ENCODE peak calls at places on chromosomes 13 and 19, in six cellular contexts. One of them, this sample, is unnamed.

GRCh38 chr13:36736119-36736726 is 62.4 kb downstream of the SERTM1 start:
- DNase-seq in stimulated activated CD4-positive, alpha-beta T cell treated with anti-CD3 and anti-CD28 coated beads, Interleukin-12 subunit alpha, Interleukin-12 subunit beta, amount 100 ng/mL, for 4 hours: peak; percentile 13
- DNase-seq in left ventricle myocardium superior: no peak
- DNase-seq in renal cortical epithelial cell: peak; percentile 56
- DNase-seq in NCI-H1694: peak; percentile 47
- DNase-seq in endodermal cell: peak; percentile 66
- DNase-seq in this sample: peak; percentile 24

GRCh38 chr19:53394974-53395839 is at the start of gene ZNF765:
- DNase-seq in stimulated activated CD4-positive, alpha-beta T cell treated with anti-CD3 and anti-CD28 coated beads, Interleukin-12 subunit alpha, Interleukin-12 subunit beta, amount 100 ng/mL, for 4 hours: peak; percentile 96
- DNase-seq in left ventricle myocardium superior: peak; percentile 97
- DNase-seq in renal cortical epithelial cell: peak; percentile 62
- DNase-seq in NCI-H1694: peak; percentile 82
- DNase-seq in endodermal cell: peak; percentile 98
- DNase-seq in this sample: peak; percentile 96

GRCh38 chr13:20983386-20983785 is 78.0 kb downstream of the LATS2 start:
- DNase-seq in stimulated activated CD4-positive, alpha-beta T cell treated with anti-CD3 and anti-CD28 coated beads, Interleukin-12 subunit alpha, Interleukin-12 subunit beta, amount 100 ng/mL, for 4 hours: no peak
- DNase-seq in left ventricle myocardium superior: no peak
- DNase-seq in renal cortical epithelial cell: no peak
- DNase-seq in NCI-H1694: no peak
- DNase-seq in endodermal cell: no peak
- DNase-seq in this sample: no peak

GRCh38 chr13:39415403-39415802 is 187.6 kb downstream of the LHFPL6 start:
- DNase-seq in stimulated activated CD4-positive, alpha-beta T cell treated with anti-CD3 and anti-CD28 coated beads, Interleukin-12 subunit alpha, Interleukin-12 subunit beta, amount 100 ng/mL, for 4 hours: no peak
- DNase-seq in left ventricle myocardium superior: peak; percentile 71
- DNase-seq in renal cortical epithelial cell: peak; percentile 50
- DNase-seq in NCI-H1694: peak; percentile 22
- DNase-seq in endodermal cell: peak; percentile 78
- DNase-seq in this sample: peak; percentile 56

GRCh38 chr19:30360378-30361106 is 11.6 kb upstream of the ZNF536 start:
- DNase-seq in stimulated activated CD4-positive, alpha-beta T cell treated with anti-CD3 and anti-CD28 coated beads, Interleukin-12 subunit alpha, Interleukin-12 subunit beta, amount 100 ng/mL, for 4 hours: no peak
- DNase-seq in left ventricle myocardium superior: no peak
- DNase-seq in renal cortical epithelial cell: no peak
- DNase-seq in NCI-H1694: no peak
- DNase-seq in endodermal cell: peak; percentile 42
- DNase-seq in this sample: no peak

GRCh38 chr19:33780746-33781145 is 15.9 kb upstream of the KCTD15 start:
- DNase-seq in stimulated activated CD4-positive, alpha-beta T cell treated with anti-CD3 and anti-CD28 coated beads, Interleukin-12 subunit alpha, Interleukin-12 subunit beta, amount 100 ng/mL, for 4 hours: no peak
- DNase-seq in left ventricle myocardium superior: no peak
- DNase-seq in renal cortical epithelial cell: no peak
- DNase-seq in NCI-H1694: no peak
- DNase-seq in endodermal cell: no peak
- DNase-seq in this sample: no peak

GRCh38 chr13:112532837-112533745 is 54.9 kb downstream of the TUBGCP3 start:
- DNase-seq in stimulated activated CD4-positive, alpha-beta T cell treated with anti-CD3 and anti-CD28 coated beads, Interleukin-12 subunit alpha, Interleukin-12 subunit beta, amount 100 ng/mL, for 4 hours: no peak
- DNase-seq in left ventricle myocardium superior: no peak
- DNase-seq in renal cortical epithelial cell: no peak
- DNase-seq in NCI-H1694: no peak
- DNase-seq in endodermal cell: no peak
- DNase-seq in this sample: no peak

GRCh38 chr19:6750062-6750461 is 10.6 kb downstream of the TRIP10 start:
- DNase-seq in stimulated activated CD4-positive, alpha-beta T cell treated with anti-CD3 and anti-CD28 coated beads, Interleukin-12 subunit alpha, Interleukin-12 subunit beta, amount 100 ng/mL, for 4 hours: no peak
- DNase-seq in left ventricle myocardium superior: peak; percentile 83
- DNase-seq in renal cortical epithelial cell: no peak
- DNase-seq in NCI-H1694: no peak
- DNase-seq in endodermal cell: no peak
- DNase-seq in this sample: no peak

GRCh38 chr13:27288397-27288796 is 17.8 kb downstream of the RASL11A start:
- DNase-seq in stimulated activated CD4-positive, alpha-beta T cell treated with anti-CD3 and anti-CD28 coated beads, Interleukin-12 subunit alpha, Interleukin-12 subunit beta, amount 100 ng/mL, for 4 hours: no peak
- DNase-seq in left ventricle myocardium superior: no peak
- DNase-seq in renal cortical epithelial cell: no peak
- DNase-seq in NCI-H1694: no peak
- DNase-seq in endodermal cell: no peak
- DNase-seq in this sample: no peak

GRCh38 chr19:30106417-30107095 is 164.5 kb downstream of the URI1 start:
- DNase-seq in stimulated activated CD4-positive, alpha-beta T cell treated with anti-CD3 and anti-CD28 coated beads, Interleukin-12 subunit alpha, Interleukin-12 subunit beta, amount 100 ng/mL, for 4 hours: no peak
- DNase-seq in left ventricle myocardium superior: no peak
- DNase-seq in renal cortical epithelial cell: no peak
- DNase-seq in NCI-H1694: no peak
- DNase-seq in endodermal cell: no peak
- DNase-seq in this sample: no peak

GRCh38 chr13:33379597-33379996 is 94.0 kb upstream of the STARD13 start:
- DNase-seq in stimulated activated CD4-positive, alpha-beta T cell treated with anti-CD3 and anti-CD28 coated beads, Interleukin-12 subunit alpha, Interleukin-12 subunit beta, amount 100 ng/mL, for 4 hours: no peak
- DNase-seq in left ventricle myocardium superior: no peak
- DNase-seq in renal cortical epithelial cell: no peak
- DNase-seq in NCI-H1694: no peak
- DNase-seq in endodermal cell: peak; percentile 89
- DNase-seq in this sample: peak; percentile 18

GRCh38 chr19:18385675-18386542 is at the start of gene GDF15:
- DNase-seq in stimulated activated CD4-positive, alpha-beta T cell treated with anti-CD3 and anti-CD28 coated beads, Interleukin-12 subunit alpha, Interleukin-12 subunit beta, amount 100 ng/mL, for 4 hours: peak; percentile 20
- DNase-seq in left ventricle myocardium superior: peak; percentile 53
- DNase-seq in renal cortical epithelial cell: peak; percentile 90
- DNase-seq in NCI-H1694: peak; percentile 21
- DNase-seq in endodermal cell: peak; percentile 92
- DNase-seq in this sample: peak; percentile 90

GRCh38 chr13:64305246-64305645 is 2889.6 kb upstream of the PCDH20 start:
- DNase-seq in stimulated activated CD4-positive, alpha-beta T cell treated with anti-CD3 and anti-CD28 coated beads, Interleukin-12 subunit alpha, Interleukin-12 subunit beta, amount 100 ng/mL, for 4 hours: no peak
- DNase-seq in left ventricle myocardium superior: no peak
- DNase-seq in renal cortical epithelial cell: no peak
- DNase-seq in NCI-H1694: no peak
- DNase-seq in endodermal cell: no peak
- DNase-seq in this sample: no peak

GRCh38 chr13:97284558-97284957 is 62.4 kb downstream of the MBNL2 start:
- DNase-seq in stimulated activated CD4-positive, alpha-beta T cell treated with anti-CD3 and anti-CD28 coated beads, Interleukin-12 subunit alpha, Interleukin-12 subunit beta, amount 100 ng/mL, for 4 hours: no peak
- DNase-seq in left ventricle myocardium superior: no peak
- DNase-seq in renal cortical epithelial cell: no peak
- DNase-seq in NCI-H1694: no peak
- DNase-seq in endodermal cell: no peak
- DNase-seq in this sample: no peak

GRCh38 chr13:70108276-70108845 is at the start of gene KLHL1:
- DNase-seq in stimulated activated CD4-positive, alpha-beta T cell treated with anti-CD3 and anti-CD28 coated beads, Interleukin-12 subunit alpha, Interleukin-12 subunit beta, amount 100 ng/mL, for 4 hours: no peak
- DNase-seq in left ventricle myocardium superior: no peak
- DNase-seq in renal cortical epithelial cell: peak; percentile 42
- DNase-seq in NCI-H1694: no peak
- DNase-seq in endodermal cell: no peak
- DNase-seq in this sample: no peak

GRCh38 chr13:60214213-60215079 is 50.7 kb upstream of the DIAPH3 start:
- DNase-seq in stimulated activated CD4-positive, alpha-beta T cell treated with anti-CD3 and anti-CD28 coated beads, Interleukin-12 subunit alpha, Interleukin-12 subunit beta, amount 100 ng/mL, for 4 hours: no peak
- DNase-seq in left ventricle myocardium superior: no peak
- DNase-seq in renal cortical epithelial cell: no peak
- DNase-seq in NCI-H1694: no peak
- DNase-seq in endodermal cell: no peak
- DNase-seq in this sample: no peak

GRCh38 chr19:10936661-10937084 is 8.1 kb downstream of the TIMM29 start:
- DNase-seq in stimulated activated CD4-positive, alpha-beta T cell treated with anti-CD3 and anti-CD28 coated beads, Interleukin-12 subunit alpha, Interleukin-12 subunit beta, amount 100 ng/mL, for 4 hours: no peak
- DNase-seq in left ventricle myocardium superior: no peak
- DNase-seq in renal cortical epithelial cell: peak; percentile 79
- DNase-seq in NCI-H1694: peak; percentile 79
- DNase-seq in endodermal cell: peak; percentile 84
- DNase-seq in this sample: peak; percentile 59

GRCh38 chr13:111956261-111957151 is 110.4 kb upstream of the SOX1 start:
- DNase-seq in stimulated activated CD4-positive, alpha-beta T cell treated with anti-CD3 and anti-CD28 coated beads, Interleukin-12 subunit alpha, Interleukin-12 subunit beta, amount 100 ng/mL, for 4 hours: no peak
- DNase-seq in left ventricle myocardium superior: no peak
- DNase-seq in renal cortical epithelial cell: no peak
- DNase-seq in NCI-H1694: no peak
- DNase-seq in endodermal cell: peak; percentile 26
- DNase-seq in this sample: no peak

GRCh38 chr13:43388282-43389034 is 365.1 kb downstream of the DNAJC15 start:
- DNase-seq in stimulated activated CD4-positive, alpha-beta T cell treated with anti-CD3 and anti-CD28 coated beads, Interleukin-12 subunit alpha, Interleukin-12 subunit beta, amount 100 ng/mL, for 4 hours: no peak
- DNase-seq in left ventricle myocardium superior: no peak
- DNase-seq in renal cortical epithelial cell: peak; percentile 91
- DNase-seq in NCI-H1694: no peak
- DNase-seq in endodermal cell: no peak
- DNase-seq in this sample: no peak

GRCh38 chr19:9673912-9674668 is 810 bp downstream of the ZNF562 start:
- DNase-seq in stimulated activated CD4-positive, alpha-beta T cell treated with anti-CD3 and anti-CD28 coated beads, Interleukin-12 subunit alpha, Interleukin-12 subunit beta, amount 100 ng/mL, for 4 hours: peak; percentile 12
- DNase-seq in left ventricle myocardium superior: no peak
- DNase-seq in renal cortical epithelial cell: peak; percentile 39
- DNase-seq in NCI-H1694: peak; percentile 1
- DNase-seq in endodermal cell: no peak
- DNase-seq in this sample: no peak

GRCh38 chr19:16216744-16217670 is 19.3 kb downstream of the AP1M1 start:
- DNase-seq in stimulated activated CD4-positive, alpha-beta T cell treated with anti-CD3 and anti-CD28 coated beads, Interleukin-12 subunit alpha, Interleukin-12 subunit beta, amount 100 ng/mL, for 4 hours: no peak
- DNase-seq in left ventricle myocardium superior: no peak
- DNase-seq in renal cortical epithelial cell: no peak
- DNase-seq in NCI-H1694: peak; percentile 70
- DNase-seq in endodermal cell: peak; percentile 48
- DNase-seq in this sample: no peak

GRCh38 chr13:110303644-110304043 is 3.3 kb downstream of the COL4A1 start:
- DNase-seq in stimulated activated CD4-positive, alpha-beta T cell treated with anti-CD3 and anti-CD28 coated beads, Interleukin-12 subunit alpha, Interleukin-12 subunit beta, amount 100 ng/mL, for 4 hours: no peak
- DNase-seq in left ventricle myocardium superior: no peak
- DNase-seq in renal cortical epithelial cell: no peak
- DNase-seq in NCI-H1694: no peak
- DNase-seq in endodermal cell: no peak
- DNase-seq in this sample: no peak

GRCh38 chr19:55305491-55305890 is 19.6 kb downstream of the TMEM150B start:
- DNase-seq in stimulated activated CD4-positive, alpha-beta T cell treated with anti-CD3 and anti-CD28 coated beads, Interleukin-12 subunit alpha, Interleukin-12 subunit beta, amount 100 ng/mL, for 4 hours: peak; percentile 47
- DNase-seq in left ventricle myocardium superior: peak; percentile 49
- DNase-seq in renal cortical epithelial cell: no peak
- DNase-seq in NCI-H1694: no peak
- DNase-seq in endodermal cell: peak; percentile 79
- DNase-seq in this sample: peak; percentile 75

GRCh38 chr13:30371649-30372265 is 50.5 kb upstream of the UBE2L5 start:
- DNase-seq in stimulated activated CD4-positive, alpha-beta T cell treated with anti-CD3 and anti-CD28 coated beads, Interleukin-12 subunit alpha, Interleukin-12 subunit beta, amount 100 ng/mL, for 4 hours: no peak
- DNase-seq in left ventricle myocardium superior: no peak
- DNase-seq in renal cortical epithelial cell: peak; percentile 86
- DNase-seq in NCI-H1694: no peak
- DNase-seq in endodermal cell: no peak
- DNase-seq in this sample: no peak

GRCh38 chr19:47112166-47112663 is 1.4 kb downstream of the ZC3H4 start:
- DNase-seq in stimulated activated CD4-positive, alpha-beta T cell treated with anti-CD3 and anti-CD28 coated beads, Interleukin-12 subunit alpha, Interleukin-12 subunit beta, amount 100 ng/mL, for 4 hours: peak; percentile 84
- DNase-seq in left ventricle myocardium superior: peak; percentile 92
- DNase-seq in renal cortical epithelial cell: peak; percentile 39
- DNase-seq in NCI-H1694: peak; percentile 87
- DNase-seq in endodermal cell: peak; percentile 91
- DNase-seq in this sample: peak; percentile 76

GRCh38 chr13:101751488-101751887 is 299.0 kb downstream of the ITGBL1 start:
- DNase-seq in stimulated activated CD4-positive, alpha-beta T cell treated with anti-CD3 and anti-CD28 coated beads, Interleukin-12 subunit alpha, Interleukin-12 subunit beta, amount 100 ng/mL, for 4 hours: no peak
- DNase-seq in left ventricle myocardium superior: no peak
- DNase-seq in renal cortical epithelial cell: peak; percentile 97
- DNase-seq in NCI-H1694: no peak
- DNase-seq in endodermal cell: no peak
- DNase-seq in this sample: no peak

GRCh38 chr13:108902557-108903155 is 273.2 kb downstream of the MYO16 start:
- DNase-seq in stimulated activated CD4-positive, alpha-beta T cell treated with anti-CD3 and anti-CD28 coated beads, Interleukin-12 subunit alpha, Interleukin-12 subunit beta, amount 100 ng/mL, for 4 hours: no peak
- DNase-seq in left ventricle myocardium superior: no peak
- DNase-seq in renal cortical epithelial cell: peak; percentile 30
- DNase-seq in NCI-H1694: no peak
- DNase-seq in endodermal cell: no peak
- DNase-seq in this sample: no peak

GRCh38 chr19:3548594-3548993 is 8.8 kb downstream of the MFSD12 start:
- DNase-seq in stimulated activated CD4-positive, alpha-beta T cell treated with anti-CD3 and anti-CD28 coated beads, Interleukin-12 subunit alpha, Interleukin-12 subunit beta, amount 100 ng/mL, for 4 hours: no peak
- DNase-seq in left ventricle myocardium superior: no peak
- DNase-seq in renal cortical epithelial cell: no peak
- DNase-seq in NCI-H1694: no peak
- DNase-seq in endodermal cell: no peak
- DNase-seq in this sample: no peak

GRCh38 chr19:10149427-10149826 is 29.7 kb upstream of the EIF3G start:
- DNase-seq in stimulated activated CD4-positive, alpha-beta T cell treated with anti-CD3 and anti-CD28 coated beads, Interleukin-12 subunit alpha, Interleukin-12 subunit beta, amount 100 ng/mL, for 4 hours: no peak
- DNase-seq in left ventricle myocardium superior: no peak
- DNase-seq in renal cortical epithelial cell: no peak
- DNase-seq in NCI-H1694: no peak
- DNase-seq in endodermal cell: no peak
- DNase-seq in this sample: no peak

GRCh38 chr19:14536926-14537692 is 7.7 kb downstream of the TECR start:
- DNase-seq in stimulated activated CD4-positive, alpha-beta T cell treated with anti-CD3 and anti-CD28 coated beads, Interleukin-12 subunit alpha, Interleukin-12 subunit beta, amount 100 ng/mL, for 4 hours: peak; percentile 43
- DNase-seq in left ventricle myocardium superior: peak; percentile 73
- DNase-seq in renal cortical epithelial cell: peak; percentile 74
- DNase-seq in NCI-H1694: no peak
- DNase-seq in endodermal cell: peak; percentile 98
- DNase-seq in this sample: peak; percentile 96

GRCh38 chr13:29819157-29819556 is 31.3 kb downstream of the UBL3 start:
- DNase-seq in stimulated activated CD4-positive, alpha-beta T cell treated with anti-CD3 and anti-CD28 coated beads, Interleukin-12 subunit alpha, Interleukin-12 subunit beta, amount 100 ng/mL, for 4 hours: no peak
- DNase-seq in left ventricle myocardium superior: no peak
- DNase-seq in renal cortical epithelial cell: no peak
- DNase-seq in NCI-H1694: no peak
- DNase-seq in endodermal cell: no peak
- DNase-seq in this sample: no peak

GRCh38 chr19:47493378-47494210 is 9.6 kb upstream of the KPTN start:
- DNase-seq in stimulated activated CD4-positive, alpha-beta T cell treated with anti-CD3 and anti-CD28 coated beads, Interleukin-12 subunit alpha, Interleukin-12 subunit beta, amount 100 ng/mL, for 4 hours: no peak
- DNase-seq in left ventricle myocardium superior: peak; percentile 70
- DNase-seq in renal cortical epithelial cell: no peak
- DNase-seq in NCI-H1694: no peak
- DNase-seq in endodermal cell: no peak
- DNase-seq in this sample: no peak

GRCh38 chr19:58227964-58228583 is 640 bp upstream of the ZNF544 start:
- DNase-seq in stimulated activated CD4-positive, alpha-beta T cell treated with anti-CD3 and anti-CD28 coated beads, Interleukin-12 subunit alpha, Interleukin-12 subunit beta, amount 100 ng/mL, for 4 hours: no peak
- DNase-seq in left ventricle myocardium superior: no peak
- DNase-seq in renal cortical epithelial cell: no peak
- DNase-seq in NCI-H1694: no peak
- DNase-seq in endodermal cell: peak; percentile 56
- DNase-seq in this sample: no peak

GRCh38 chr19:13982773-13983172 is 23.3 kb downstream of the RFX1 start:
- DNase-seq in stimulated activated CD4-positive, alpha-beta T cell treated with anti-CD3 and anti-CD28 coated beads, Interleukin-12 subunit alpha, Interleukin-12 subunit beta, amount 100 ng/mL, for 4 hours: no peak
- DNase-seq in left ventricle myocardium superior: no peak
- DNase-seq in renal cortical epithelial cell: no peak
- DNase-seq in NCI-H1694: no peak
- DNase-seq in endodermal cell: no peak
- DNase-seq in this sample: no peak

GRCh38 chr19:54469496-54469934 is 3.6 kb downstream of the CDC42EP5 start:
- DNase-seq in stimulated activated CD4-positive, alpha-beta T cell treated with anti-CD3 and anti-CD28 coated beads, Interleukin-12 subunit alpha, Interleukin-12 subunit beta, amount 100 ng/mL, for 4 hours: no peak
- DNase-seq in left ventricle myocardium superior: peak; percentile 77
- DNase-seq in renal cortical epithelial cell: no peak
- DNase-seq in NCI-H1694: no peak
- DNase-seq in endodermal cell: peak; percentile 47
- DNase-seq in this sample: no peak

GRCh38 chr19:47377208-47377701 is 28.1 kb downstream of the DHX34 start:
- DNase-seq in stimulated activated CD4-positive, alpha-beta T cell treated with anti-CD3 and anti-CD28 coated beads, Interleukin-12 subunit alpha, Interleukin-12 subunit beta, amount 100 ng/mL, for 4 hours: no peak
- DNase-seq in left ventricle myocardium superior: peak; percentile 89
- DNase-seq in renal cortical epithelial cell: no peak
- DNase-seq in NCI-H1694: peak; percentile 66
- DNase-seq in endodermal cell: no peak
- DNase-seq in this sample: no peak

GRCh38 chr19:35498984-35499383 is 8.7 kb upstream of the KRTDAP start:
- DNase-seq in stimulated activated CD4-positive, alpha-beta T cell treated with anti-CD3 and anti-CD28 coated beads, Interleukin-12 subunit alpha, Interleukin-12 subunit beta, amount 100 ng/mL, for 4 hours: no peak
- DNase-seq in left ventricle myocardium superior: no peak
- DNase-seq in renal cortical epithelial cell: no peak
- DNase-seq in NCI-H1694: no peak
- DNase-seq in endodermal cell: no peak
- DNase-seq in this sample: no peak

GRCh38 chr13:38535271-38535670 is 151.6 kb upstream of the FREM2 start:
- DNase-seq in stimulated activated CD4-positive, alpha-beta T cell treated with anti-CD3 and anti-CD28 coated beads, Interleukin-12 subunit alpha, Interleukin-12 subunit beta, amount 100 ng/mL, for 4 hours: no peak
- DNase-seq in left ventricle myocardium superior: no peak
- DNase-seq in renal cortical epithelial cell: no peak
- DNase-seq in NCI-H1694: peak; percentile 8
- DNase-seq in endodermal cell: no peak
- DNase-seq in this sample: no peak

GRCh38 chr19:43783636-43784035 is 2.9 kb upstream of the KCNN4 start:
- DNase-seq in stimulated activated CD4-positive, alpha-beta T cell treated with anti-CD3 and anti-CD28 coated beads, Interleukin-12 subunit alpha, Interleukin-12 subunit beta, amount 100 ng/mL, for 4 hours: no peak
- DNase-seq in left ventricle myocardium superior: no peak
- DNase-seq in renal cortical epithelial cell: no peak
- DNase-seq in NCI-H1694: no peak
- DNase-seq in endodermal cell: no peak
- DNase-seq in this sample: no peak

GRCh38 chr19:41887711-41888382 is 4.9 kb downstream of the ARHGEF1 start:
- DNase-seq in stimulated activated CD4-positive, alpha-beta T cell treated with anti-CD3 and anti-CD28 coated beads, Interleukin-12 subunit alpha, Interleukin-12 subunit beta, amount 100 ng/mL, for 4 hours: peak; percentile 80
- DNase-seq in left ventricle myocardium superior: peak; percentile 44
- DNase-seq in renal cortical epithelial cell: peak; percentile 82
- DNase-seq in NCI-H1694: no peak
- DNase-seq in endodermal cell: peak; percentile 97
- DNase-seq in this sample: peak; percentile 73

This sample was measured in WTC11.